ENCODE peak calls at places on chromosomes 3 and 15, in four cellular contexts. Y is COLO829, L is prostate gland, E is PC-3. K is an unnamed sample.

GRCh38 chr3:149480326-149481017 is 6.0 kb downstream of the TM4SF4 start:
- DNase-seq in L (peak), E (peak), Y (peak), K (peak)

GRCh38 chr15:100725121-100726069 is 123.0 kb downstream of the ASB7 start:
- DNase-seq in L (no peak), Y (no peak), E (peak), K (no peak)

GRCh38 chr15:73996939-73997338 is 2.4 kb downstream of the PML start:
- DNase-seq in Y (no peak), L (no peak), E (no peak), K (peak)

GRCh38 chr15:74129411-74130088 is 836 bp upstream of the ISLR2 start:
- DNase-seq in L (no peak), E (no peak), Y (no peak), K (no peak)

GRCh38 chr3:114005406-114005987 is 50.8 kb downstream of the CCDC191 start:
- DNase-seq in L (no peak), E (no peak), Y (no peak), K (no peak)

GRCh38 chr3:43759297-43759782 is 68.6 kb downstream of the ABHD5 start:
- DNase-seq in Y (no peak), E (peak), L (no peak), K (no peak)

GRCh38 chr15:88383354-88383753 is 83.8 kb downstream of the MRPL46 start:
- DNase-seq in L (no peak), Y (no peak), E (no peak), K (no peak)

GRCh38 chr15:72193781-72194396 is 3.7 kb downstream of the GRAMD2A start:
- DNase-seq in Y (no peak), E (no peak), L (no peak), K (no peak)

GRCh38 chr3:45841701-45842491 is at the start of gene LZTFL1:
- DNase-seq in Y (peak), L (peak), E (peak), K (peak)

GRCh38 chr3:42134867-42135464 is 43.8 kb downstream of the TRAK1 start:
- DNase-seq in E (no peak), Y (no peak), L (no peak), K (no peak)

GRCh38 chr3:111595239-111595638 is at the start of gene ZBED2:
- DNase-seq in E (no peak), Y (no peak), L (no peak), K (no peak)

GRCh38 chr3:132245547-132245946 is 71.7 kb upstream of the ACP3 start:
- DNase-seq in L (no peak), Y (no peak), E (peak), K (no peak)

GRCh38 chr3:68876112-68876713 is 56.1 kb downstream of the TAFA4 start:
- DNase-seq in E (peak), L (peak), Y (peak), K (no peak)

GRCh38 chr3:101262393-101263240 is 57.8 kb downstream of the IMPG2 start:
- DNase-seq in E (no peak), Y (peak), L (no peak), K (no peak)

GRCh38 chr15:91099616-91100560 is at the start of gene SV2B:
- DNase-seq in Y (no peak), E (peak), L (no peak), K (no peak)

GRCh38 chr3:18559323-18559972 is 134.3 kb upstream of the SATB1 start:
- DNase-seq in E (peak), Y (no peak), L (peak), K (no peak)

GRCh38 chr15:100463515-100463914 is 65.2 kb downstream of the CERS3 start:
- DNase-seq in E (peak), Y (no peak), L (peak), K (no peak)

GRCh38 chr3:46578973-46579755 is 13.1 kb upstream of the LRRC2 start:
- DNase-seq in L (no peak), Y (no peak), E (no peak), K (no peak)

GRCh38 chr15:80880086-80880485 is 100.9 kb downstream of the CEMIP start:
- DNase-seq in L (no peak), Y (no peak), E (no peak), K (no peak)

GRCh38 chr3:118863731-118864322 is 170.8 kb downstream of the IGSF11 start:
- DNase-seq in Y (no peak), E (no peak), L (no peak), K (no peak)

GRCh38 chr15:52783929-52784798 is 6.0 kb downstream of the ONECUT1 start:
- DNase-seq in Y (no peak), E (no peak), L (no peak), K (peak)

GRCh38 chr3:112104774-112105173 is 18.6 kb downstream of the C3orf52 start:
- DNase-seq in L (no peak), Y (no peak), E (no peak), K (no peak)

GRCh38 chr3:120791958-120792357 is 49.4 kb downstream of the GTF2E1 start:
- DNase-seq in E (peak), L (no peak), Y (peak), K (no peak)

GRCh38 chr3:18591120-18591519 is 166.0 kb upstream of the SATB1 start:
- DNase-seq in L (no peak), E (no peak), Y (no peak), K (no peak)

GRCh38 chr3:11641683-11642407 is 1.9 kb downstream of the VGLL4 start:
- DNase-seq in E (peak), Y (no peak), L (no peak), K (no peak)

GRCh38 chr3:119559441-119559963 is at the start of gene CD80:
- DNase-seq in E (peak), L (no peak), Y (peak), K (no peak)

GRCh38 chr3:147864754-147865354 is 455.7 kb downstream of the ZIC1 start:
- DNase-seq in E (peak), L (no peak), Y (no peak), K (no peak)

GRCh38 chr3:161559177-161559998 is 62.8 kb downstream of the OTOL1 start:
- DNase-seq in E (peak), L (no peak), Y (peak), K (no peak)

GRCh38 chr3:117278424-117279190 is 569.0 kb downstream of the TUSC7 start:
- DNase-seq in Y (peak), E (peak), L (peak), K (no peak)

GRCh38 chr15:34583399-34584320 is at the start of gene GOLGA8B:
- DNase-seq in Y (peak), E (peak), L (peak), K (peak)

GRCh38 chr15:69346112-69346511 is 47.4 kb downstream of the PAQR5 start:
- DNase-seq in L (no peak), E (peak), Y (no peak), K (no peak)

GRCh38 chr15:81410318-81410753 is 36.3 kb upstream of the TMC3 start:
- DNase-seq in Y (peak), L (peak), E (peak), K (no peak)

GRCh38 chr3:194375921-194376570 is 6.5 kb upstream of the LRRC15 start:
- DNase-seq in Y (no peak), E (no peak), L (no peak), K (peak)

GRCh38 chr15:93030430-93031102 is 58.4 kb downstream of the RGMA start:
- DNase-seq in Y (peak), L (peak), E (peak), K (peak)

K was measured in posterior vena cava.